ENCODE peak calls at places on chromosome 4, in four cellular contexts. Y, F, U and K are unnamed samples.

GRCh38 chr4:40439519-40439918 is 104.4 kb downstream of the CHRNA9 start:
- DNase-seq in Y (no peak), U (no peak), F (no peak), K (no peak)

GRCh38 chr4:42280327-42281095 is 116.8 kb upstream of the SHISA3 start:
- DNase-seq in U (no peak), Y (peak; percentile 58), F (peak; percentile 35), K (peak; percentile 15)

GRCh38 chr4:1728061-1728980 is 7.0 kb downstream of the TACC3 start:
- DNase-seq in Y (no peak), U (peak; percentile 35), F (no peak), K (no peak)

GRCh38 chr4:121140712-121141111 is 23.4 kb downstream of the TNIP3 start:
- DNase-seq in Y (no peak), F (no peak), U (no peak), K (no peak)

GRCh38 chr4:2634014-2634413 is 97.6 kb downstream of the FAM193A start:
- DNase-seq in Y (no peak), F (no peak), U (no peak), K (no peak)

GRCh38 chr4:52873861-52874343 is 11.8 kb downstream of the RASL11B start:
- DNase-seq in F (peak; percentile 72), U (peak; percentile 48), Y (no peak), K (no peak)

GRCh38 chr4:141620715-141621114 is 15.7 kb upstream of the IL15 start:
- DNase-seq in F (no peak), U (no peak), Y (no peak), K (no peak)

GRCh38 chr4:110361921-110362320 is 114.0 kb upstream of the ENPEP start:
- DNase-seq in U (no peak), Y (peak; percentile 24), F (no peak), K (no peak)

GRCh38 chr4:123546123-123546654 is 149.6 kb downstream of the SPRY1 start:
- DNase-seq in U (no peak), Y (no peak), F (no peak), K (no peak)

GRCh38 chr4:168063031-168063430 is 29.3 kb upstream of the ANXA10 start:
- DNase-seq in Y (no peak), F (no peak), U (no peak), K (no peak)

GRCh38 chr4:2396781-2397368 is 21.6 kb downstream of the ZFYVE28 start:
- DNase-seq in U (no peak), F (no peak), Y (no peak), K (no peak)

GRCh38 chr4:74284074-74284473 is 24.2 kb upstream of the EPGN start:
- DNase-seq in Y (peak; percentile 22), F (no peak), U (no peak), K (no peak)

GRCh38 chr4:159608434-159608833 is 505.6 kb downstream of the RAPGEF2 start:
- DNase-seq in Y (peak; percentile 57), U (no peak), F (no peak), K (no peak)

GRCh38 chr4:18020145-18020670 is 1.3 kb downstream of the LCORL start:
- DNase-seq in U (no peak), Y (peak; percentile 30), F (no peak), K (peak; percentile 11)

GRCh38 chr4:1766336-1767057 is 26.6 kb upstream of the FGFR3 start:
- DNase-seq in F (peak; percentile 39), U (no peak), Y (no peak), K (peak; percentile 52)

GRCh38 chr4:97590266-97590665 is 553.0 kb downstream of the STPG2 start:
- DNase-seq in U (no peak), F (no peak), Y (no peak), K (no peak)

GRCh38 chr4:117134386-117134785 is 49.0 kb upstream of the TRAM1L1 start:
- DNase-seq in U (no peak), Y (peak; percentile 71), F (peak; percentile 17), K (peak; percentile 36)

GRCh38 chr4:115596265-115597001 is 483.0 kb upstream of the NDST4 start:
- DNase-seq in Y (no peak), U (no peak), F (no peak), K (no peak)

GRCh38 chr4:183610033-183610432 is 49.0 kb downstream of the RWDD4 start:
- DNase-seq in Y (peak; percentile 29), U (peak; percentile 42), F (no peak), K (no peak)

GRCh38 chr4:40321671-40322131 is 13.4 kb upstream of the CHRNA9 start:
- DNase-seq in Y (peak; percentile 69), U (no peak), F (no peak), K (no peak)

GRCh38 chr4:184383497-184384055 is 90.8 kb downstream of the IRF2 start:
- DNase-seq in Y (peak; percentile 96), F (no peak), U (peak; percentile 25), K (no peak)

GRCh38 chr4:25002679-25003078 is 28.1 kb downstream of the LGI2 start:
- DNase-seq in Y (no peak), F (no peak), U (no peak), K (no peak)

GRCh38 chr4:8171941-8172924 is 13.6 kb upstream of the ABLIM2 start:
- DNase-seq in Y (no peak), U (no peak), F (no peak), K (no peak)

GRCh38 chr4:1602621-1603412 is 81.3 kb downstream of the FAM53A start:
- DNase-seq in Y (no peak), U (peak; percentile 18), F (no peak), K (no peak)

GRCh38 chr4:71107732-71108131 is 114.3 kb downstream of the DCK start:
- DNase-seq in F (no peak), Y (no peak), U (no peak), K (no peak)

GRCh38 chr4:105277702-105278101 is 131.0 kb downstream of the TET2 start:
- DNase-seq in F (no peak), Y (no peak), U (no peak), K (no peak)

GRCh38 chr4:84697159-84697558 is 114.2 kb downstream of the CDS1 start:
- DNase-seq in F (no peak), U (no peak), Y (no peak), K (no peak)

GRCh38 chr4:54657556-54658313 is at the start of gene KIT:
- DNase-seq in F (peak; percentile 90), Y (no peak), U (peak; percentile 31), K (peak; percentile 92)

GRCh38 chr4:94909645-94910044 is 151.9 kb downstream of the BMPR1B start:
- DNase-seq in U (no peak), Y (no peak), F (no peak), K (no peak)

GRCh38 chr4:138222041-138222440 is 20.1 kb downstream of the SLC7A11 start:
- DNase-seq in Y (peak; percentile 76), F (no peak), U (no peak), K (no peak)

GRCh38 chr4:152138451-152138850 is 377.6 kb upstream of the GATB start:
- DNase-seq in U (no peak), Y (no peak), F (no peak), K (no peak)

GRCh38 chr4:84814100-84814750 is 152.3 kb downstream of the WDFY3 start:
- DNase-seq in F (no peak), Y (peak; percentile 89), U (no peak), K (no peak)

GRCh38 chr4:6546681-6547447 is 28.1 kb upstream of the MAN2B2 start:
- DNase-seq in F (peak; percentile 59), Y (peak; percentile 75), U (peak; percentile 40), K (peak; percentile 72)
- TF ChIP-seq CTCF in F (peak; percentile 96), Y (peak; percentile 95), U (peak; percentile 70), K (peak; percentile 89)

GRCh38 chr4:38368612-38369011 is 295.4 kb upstream of the KLF3 start:
- DNase-seq in U (no peak), F (no peak), Y (no peak), K (no peak)

GRCh38 chr4:38367642-38368189 is 296.3 kb upstream of the KLF3 start:
- DNase-seq in Y (no peak), F (no peak), U (no peak), K (no peak)

GRCh38 chr4:38366451-38366850 is 297.5 kb upstream of the KLF3 start:
- DNase-seq in U (peak; percentile 53), Y (no peak), F (no peak), K (no peak)

GRCh38 chr4:38365748-38366310 is 298.2 kb upstream of the KLF3 start:
- DNase-seq in U (no peak), Y (no peak), F (no peak), K (no peak)

GRCh38 chr4:38366997-38367396 is 297.0 kb upstream of the KLF3 start:
- DNase-seq in U (no peak), F (no peak), Y (peak; percentile 17), K (no peak)
- TF ChIP-seq CTCF in U (no peak), F (no peak), Y (no peak), K (no peak)

GRCh38 chr4:162866565-162866964 is 300.1 kb downstream of the NAF1 start:
- DNase-seq in F (no peak), U (no peak), Y (no peak), K (no peak)
- TF ChIP-seq CTCF in F (no peak), U (no peak), Y (no peak), K (no peak)

GRCh38 chr4:89640620-89641366 is 196.2 kb downstream of the SNCA start:
- DNase-seq in Y (peak; percentile 8), F (peak; percentile 87), U (peak; percentile 47), K (peak; percentile 74)
- TF ChIP-seq CTCF in Y (no peak), F (peak; percentile 76), U (peak; percentile 47), K (peak; percentile 68)

DNA sequence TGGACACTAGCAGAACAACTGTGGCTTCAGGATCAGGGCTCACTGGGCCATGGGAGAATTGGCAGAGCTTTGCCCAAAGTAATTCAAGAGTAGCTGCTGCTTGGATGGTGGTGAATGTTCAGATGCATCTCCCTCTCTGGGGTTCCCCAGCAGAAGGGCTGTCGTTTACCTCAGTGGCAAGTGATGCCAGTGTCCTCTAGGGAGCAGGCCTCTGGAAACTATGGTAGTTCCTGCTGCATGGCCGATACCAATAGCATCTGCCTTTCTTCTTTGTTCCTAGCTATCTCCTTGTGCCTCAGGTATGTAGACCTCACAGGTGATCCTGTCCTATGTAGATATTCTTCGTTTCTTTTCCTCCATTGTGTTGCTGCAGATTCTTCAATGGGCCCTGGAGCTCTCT is 26.4 kb downstream of the HMGB2 start:
- DNase-seq in U (no peak), Y (no peak), F (no peak), K (no peak)
- TF ChIP-seq CTCF in U (no peak), Y (no peak), F (no peak), K (no peak)

DNA sequence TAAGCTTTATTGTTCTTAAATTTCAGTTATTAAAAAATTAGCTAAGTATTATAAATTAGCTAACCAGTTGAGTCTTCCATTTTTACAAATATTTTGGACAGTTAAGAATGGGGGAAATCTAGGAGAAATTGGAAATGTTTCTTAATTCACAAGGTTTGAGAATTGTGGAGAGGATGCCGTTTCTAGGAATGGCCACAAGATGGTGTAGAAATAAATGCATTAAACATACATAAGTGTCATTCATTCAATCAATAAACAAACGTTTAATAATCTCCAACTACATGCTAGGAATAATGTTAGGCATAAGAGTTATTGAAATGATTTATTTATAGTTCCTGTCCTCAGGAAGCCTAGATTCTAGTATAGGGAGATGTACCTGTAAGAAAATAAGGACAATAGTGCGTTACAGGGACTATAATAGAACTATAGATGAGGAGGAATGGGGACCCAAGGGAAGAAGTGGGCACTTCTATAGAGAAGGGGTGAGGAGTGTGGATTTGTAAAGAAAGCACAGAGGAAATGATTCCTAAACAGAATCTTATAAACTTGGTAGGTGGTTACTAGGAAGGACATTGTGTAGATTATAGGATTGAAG is 195.7 kb upstream of the ANK2 start:
- DNase-seq in F (no peak), Y (peak; percentile 37), U (no peak), K (no peak)
- TF ChIP-seq CTCF in F (no peak), Y (peak; percentile 52), U (peak; percentile 27), K (peak; percentile 43)